ENCODE peak calls at places on chromosomes 1 and 21, in seven cellular contexts. M, X, U, E, V, Q and A are unnamed samples.

GRCh38 chr1:88549536-88549935 is 134.5 kb upstream of the PKN2 start:
- DNase-seq in U (peak; percentile 7), Q (peak; percentile 22), M (no peak), E (no peak), X (peak; percentile 30), V (peak; percentile 26), A (no peak)

GRCh38 chr1:151292207-151293030 is 10.3 kb downstream of the ZNF687 start:
- DNase-seq in V (no peak), M (no peak), E (no peak), X (peak; percentile 64), Q (no peak), U (no peak), A (no peak)

GRCh38 chr21:44756416-44757185 is 45.0 kb downstream of the UBE2G2 start:
- DNase-seq in Q (no peak), V (no peak), E (no peak), U (no peak), M (peak; percentile 39), X (no peak), A (peak; percentile 75)

GRCh38 chr1:32339363-32339978 is 3.4 kb upstream of the MARCKSL1 start:
- DNase-seq in X (no peak), M (peak; percentile 75), U (no peak), Q (peak; percentile 78), E (no peak), V (peak; percentile 47), A (no peak)

GRCh38 chr1:182337736-182338571 is 53.6 kb downstream of the GLUL start:
- DNase-seq in U (no peak), V (no peak), M (no peak), X (no peak), Q (no peak), E (peak; percentile 69), A (no peak)

GRCh38 chr1:100538935-100539835 is 1.2 kb downstream of the GPR88 start:
- DNase-seq in E (no peak), Q (peak; percentile 11), U (peak; percentile 22), V (no peak), X (peak; percentile 68), M (no peak), A (peak; percentile 82)

GRCh38 chr1:220956861-220957605 is 77.8 kb downstream of the HLX start:
- DNase-seq in V (peak; percentile 83), U (peak; percentile 26), X (no peak), E (no peak), Q (peak; percentile 99), M (peak; percentile 60), A (no peak)

GRCh38 chr1:5947978-5948680 is 44.1 kb downstream of the NPHP4 start:
- DNase-seq in E (no peak), V (no peak), X (no peak), M (no peak), Q (peak; percentile 18), U (no peak), A (no peak)

GRCh38 chr1:29237906-29238600 is 1.7 kb downstream of the PTPRU start:
- DNase-seq in M (no peak), V (peak; percentile 31), Q (peak; percentile 21), X (peak; percentile 75), U (peak; percentile 73), E (peak; percentile 86), A (peak; percentile 88)

GRCh38 chr1:19737413-19737812 is 62.3 kb downstream of the TMCO4 start:
- DNase-seq in M (no peak), E (no peak), Q (peak; percentile 63), V (peak; percentile 11), X (no peak), U (peak; percentile 62), A (no peak)

GRCh38 chr1:204323887-204324286 is 35.8 kb downstream of the PLEKHA6 start:
- DNase-seq in U (peak; percentile 85), M (peak; percentile 66), V (peak; percentile 32), X (no peak), E (no peak), Q (peak; percentile 43), A (no peak)

GRCh38 chr1:223175032-223175431 is 32.0 kb upstream of the TLR5 start:
- DNase-seq in M (no peak), U (peak; percentile 42), E (no peak), V (no peak), X (peak; percentile 53), Q (no peak), A (no peak)

GRCh38 chr1:225911207-225912130 is 12.6 kb downstream of the PYCR2 start:
- DNase-seq in E (peak; percentile 84), Q (peak; percentile 66), U (peak; percentile 80), V (peak; percentile 31), X (peak; percentile 88), M (no peak), A (peak; percentile 90)

GRCh38 chr1:26156285-26157038 is 2.4 kb upstream of the FAM110D start:
- DNase-seq in E (no peak), M (no peak), X (peak; percentile 82), V (no peak), Q (no peak), U (no peak), A (peak; percentile 84)

GRCh38 chr1:5903680-5904079 is 88.5 kb downstream of the NPHP4 start:
- DNase-seq in E (no peak), V (no peak), X (no peak), Q (no peak), U (no peak), M (no peak), A (peak; percentile 64)

GRCh38 chr1:180911640-180912161 is 996 bp upstream of the KIAA1614 start:
- DNase-seq in E (no peak), Q (peak; percentile 33), X (peak; percentile 60), U (peak; percentile 32), M (no peak), V (peak; percentile 28), A (peak; percentile 79)

GRCh38 chr21:41220208-41220733 is 52.3 kb downstream of the BACE2 start:
- DNase-seq in V (no peak), X (peak; percentile 22), Q (peak; percentile 22), U (no peak), M (no peak), E (no peak), A (no peak)